ENCODE peak calls at places on chromosome 13, in four cellular contexts. E is gastrocnemius medialis, U is hepatocyte, V is left lung. T is an unnamed sample.
A peak's percentile ranks its signal among the peaks of the same experiment; 100 is the strongest.

GRCh38 chr13:29503041-29503837 is 92.2 kb downstream of the SLC7A1 start:
- DNase-seq in E (no peak), U (peak; percentile 38), V (peak; percentile 83), T (no peak)

GRCh38 chr13:72180253-72180952 is 313.4 kb upstream of the DACH1 start:
- DNase-seq in E (no peak), V (no peak), U (no peak), T (no peak)

GRCh38 chr13:30173301-30173605 is 134.1 kb downstream of the KATNAL1 start:
- DNase-seq in V (no peak), E (no peak), U (no peak), T (no peak)

GRCh38 chr13:29901714-29902631 is 51.6 kb upstream of the UBL3 start:
- DNase-seq in E (no peak), U (peak; percentile 73), V (no peak), T (peak; percentile 92)

GRCh38 chr13:43792456-43792855 is 5.7 kb upstream of the ENOX1 start:
- DNase-seq in V (no peak), U (no peak), E (no peak), T (no peak)

GRCh38 chr13:27450921-27451461 is 627 bp upstream of the MTIF3 start:
- DNase-seq in V (peak; percentile 84), U (peak; percentile 71), E (no peak), T (no peak)

GRCh38 chr13:113410472-113411201 is 42.7 kb downstream of the ADPRHL1 start:
- DNase-seq in U (no peak), V (peak; percentile 63), E (peak; percentile 92), T (peak; percentile 55)

GRCh38 chr13:80386592-80386991 is 45.7 kb upstream of the SPRY2 start:
- DNase-seq in U (no peak), V (no peak), E (no peak), T (no peak)

GRCh38 chr13:100022798-100023197 is 41.2 kb downstream of the ZIC2 start:
- DNase-seq in E (no peak), V (no peak), U (no peak), T (no peak)

GRCh38 chr13:78193853-78194252 is 275.2 kb upstream of the EDNRB start:
- DNase-seq in U (no peak), V (no peak), E (no peak), T (no peak)

GRCh38 chr13:110421696-110422395 is 114.8 kb downstream of the COL4A2 start:
- DNase-seq in U (no peak), E (no peak), V (no peak), T (peak; percentile 53)

GRCh38 chr13:110397445-110397844 is 90.4 kb downstream of the COL4A2 start:
- DNase-seq in V (no peak), E (no peak), U (no peak), T (no peak)

GRCh38 chr13:79480954-79481684 is at the start of gene NDFIP2:
- DNase-seq in E (peak; percentile 62), U (peak; percentile 94), V (peak; percentile 96), T (peak; percentile 58)

GRCh38 chr13:113061796-113062425 is 43.7 kb upstream of the F7 start:
- DNase-seq in E (no peak), U (no peak), V (peak; percentile 58), T (no peak)

GRCh38 chr13:78785764-78786163 is 126.8 kb upstream of the OBI1 start:
- DNase-seq in V (no peak), U (no peak), E (no peak), T (no peak)

DNA sequence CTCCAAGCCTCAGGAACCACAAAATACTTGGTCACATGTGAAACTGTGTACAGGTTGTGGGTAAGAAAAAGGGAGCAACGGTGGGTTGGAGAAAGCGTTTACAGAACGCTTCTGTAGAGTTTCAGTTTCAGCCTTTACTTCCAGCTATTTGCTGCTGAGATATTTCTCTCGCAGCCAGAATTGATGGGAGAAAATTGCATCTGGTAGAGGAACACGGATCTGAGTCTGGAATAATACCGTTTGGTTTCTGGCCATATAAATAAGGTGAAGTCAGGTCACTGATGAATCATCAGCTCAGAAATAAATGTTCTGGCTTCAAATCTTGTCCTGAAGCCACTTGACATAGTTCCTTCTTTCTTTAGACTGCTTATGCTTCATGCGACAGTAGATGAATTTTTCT is 20.3 kb upstream of the RFC3 start:
- DNase-seq in V (no peak), U (no peak), E (no peak), T (no peak)
- H3K4me3 ChIP-seq in V (no peak overlapping the region), U (no peak overlapping the region), E (peak overlapping the region; percentile 26), T (no peak overlapping the region)

GRCh38 chr13:26449063-26449848 is 108.2 kb upstream of the WASF3 start:
- DNase-seq in E (no peak), V (no peak), U (no peak), T (no peak)
- H3K27ac ChIP-seq in E (no peak overlapping the region), V (no peak overlapping the region), U (no peak overlapping the region), T (no peak overlapping the region)

DNA sequence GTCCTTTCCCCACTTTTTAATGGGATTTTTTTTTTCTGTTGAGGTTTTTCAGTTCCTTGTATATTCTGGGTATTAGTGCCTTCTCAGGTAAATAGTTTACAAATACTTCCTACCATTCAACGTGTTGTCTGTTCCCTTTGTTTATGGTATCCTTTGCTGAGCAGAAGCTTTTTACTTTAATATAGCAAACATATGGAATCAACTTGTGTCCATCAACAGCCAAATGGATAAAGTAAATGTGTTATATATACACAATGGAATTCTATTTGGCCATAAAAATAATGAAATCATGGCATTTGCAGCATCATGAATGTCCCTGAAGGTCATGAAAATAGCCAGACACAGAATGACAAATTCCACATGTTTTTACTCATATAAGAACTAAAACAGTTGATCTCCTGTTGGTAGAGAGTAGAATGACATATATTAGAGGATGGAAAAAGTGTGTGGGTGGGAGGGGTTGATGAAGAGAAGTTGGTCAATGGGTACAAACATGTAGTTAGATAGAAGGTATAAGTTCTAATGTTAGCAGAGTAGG is 500.8 kb downstream of the SLITRK6 start:
- DNase-seq in U (no peak), E (no peak), V (no peak), T (no peak)
- H3K4me3 ChIP-seq in U (no peak overlapping the region), E (no peak overlapping the region), V (no peak overlapping the region), T (no peak overlapping the region)

GRCh38 chr13:50989476-50989875 is 79.9 kb downstream of the RNASEH2B start:
- DNase-seq in E (no peak), U (peak; percentile 57), V (no peak), T (no peak)

GRCh38 chr13:50991624-50992610 is 82.3 kb downstream of the RNASEH2B start:
- DNase-seq in U (no peak), E (no peak), V (no peak), T (no peak)

GRCh38 chr13:50993371-50993770 is 83.8 kb downstream of the RNASEH2B start:
- DNase-seq in E (no peak), U (peak; percentile 49), V (no peak), T (no peak)

GRCh38 chr13:50990050-50990449 is 80.5 kb downstream of the RNASEH2B start:
- DNase-seq in U (no peak), V (no peak), E (no peak), T (no peak)

DNA sequence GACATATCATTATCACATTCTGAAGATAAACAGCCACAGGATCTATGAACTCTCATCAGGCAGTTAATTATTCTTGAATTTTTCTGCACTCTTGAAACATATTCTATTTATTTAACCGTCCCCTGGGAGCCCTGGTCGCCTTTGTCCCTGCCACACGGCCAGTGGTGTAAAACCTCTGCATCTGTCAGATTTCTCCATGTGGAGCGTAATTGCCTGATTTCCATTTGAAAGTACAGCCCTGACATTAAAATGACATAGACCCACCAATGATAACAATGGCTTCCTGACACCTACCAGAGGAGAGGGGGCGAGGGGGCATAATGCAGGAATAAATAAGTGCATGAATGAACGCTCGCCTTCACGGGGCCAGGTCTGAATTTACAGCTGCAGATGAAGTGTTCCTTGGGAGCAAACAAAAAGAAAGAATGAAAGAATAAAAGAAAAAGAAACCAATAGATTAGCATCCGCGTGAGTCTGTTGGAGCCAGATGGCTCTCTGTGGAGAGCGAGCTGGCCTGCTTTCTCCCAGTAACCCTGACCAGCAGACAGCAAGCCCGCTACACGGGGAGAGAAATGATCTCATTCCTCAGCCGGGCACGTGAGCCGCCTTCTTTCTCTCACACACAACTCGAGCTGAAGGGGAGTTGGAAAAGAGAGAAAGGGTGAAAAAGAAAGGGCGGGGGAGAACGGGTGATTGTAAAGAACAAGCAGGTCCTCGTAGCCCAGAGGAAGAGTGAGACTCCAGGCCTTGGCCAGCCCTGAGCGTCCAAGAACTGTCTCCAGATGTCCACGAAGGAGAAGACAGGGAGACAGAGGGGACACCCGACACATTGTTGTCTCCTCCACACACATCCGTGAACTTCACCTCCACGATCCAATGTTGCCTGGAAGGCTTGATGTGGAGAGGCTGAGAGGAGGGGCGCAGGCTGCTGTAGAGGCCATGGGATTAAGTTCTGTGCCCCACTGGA is 81.2 kb downstream of the RNASEH2B start:
- DNase-seq in U (peak; percentile 69), V (no peak), E (no peak), T (peak; percentile 52)
- H3K27ac ChIP-seq in U (no peak overlapping the region), V (no peak overlapping the region), E (peak overlapping the region; percentile 28), T (peak overlapping the region; percentile 52)

GRCh38 chr13:49516467-49516866 is 20.7 kb downstream of the PHF11 start:
- DNase-seq in U (no peak), E (no peak), V (no peak), T (no peak)
- H3K4me3 ChIP-seq in U (no peak overlapping the region), E (no peak overlapping the region), V (no peak overlapping the region), T (no peak overlapping the region)

GRCh38 chr13:35978607-35979316 is 152.4 kb downstream of the DCLK1 start:
- DNase-seq in U (peak; percentile 68), E (no peak), V (no peak), T (no peak)
- H3K27ac ChIP-seq in U (peak overlapping the region; percentile 6), E (peak overlapping the region; percentile 72), V (no peak overlapping the region), T (peak overlapping the region; percentile 43)

GRCh38 chr13:98307744-98308524 is 130.9 kb upstream of the RNF113B start:
- DNase-seq in U (peak; percentile 67), V (no peak), E (no peak), T (no peak)
- H3K4me3 ChIP-seq in U (no peak overlapping the region), V (no peak overlapping the region), E (no peak overlapping the region), T (no peak overlapping the region)

DNA sequence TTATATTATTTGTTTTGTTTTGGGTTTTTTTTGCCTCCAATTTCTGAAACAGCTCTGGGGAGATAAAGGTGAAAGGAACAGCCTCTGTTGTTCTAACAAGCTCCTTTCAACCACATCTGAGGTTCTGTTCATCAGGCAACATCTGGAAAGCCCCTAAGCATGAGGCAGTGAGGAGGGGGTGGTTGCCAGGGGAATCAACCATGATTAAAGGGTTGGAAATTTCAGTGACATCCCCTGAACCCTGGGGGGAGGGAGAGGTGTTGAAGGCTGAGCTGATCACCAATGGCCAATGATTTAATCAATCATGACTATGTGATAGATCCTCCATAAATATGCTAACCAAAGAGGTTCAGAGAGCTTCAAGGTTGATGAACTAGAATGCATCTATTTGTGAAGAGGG is 221.1 kb downstream of the NHLRC3 start:
- DNase-seq in E (no peak), V (no peak), U (no peak), T (no peak)
- H3K27ac ChIP-seq in E (no peak overlapping the region), V (peak overlapping the region; percentile 15), U (no peak overlapping the region), T (no peak overlapping the region)

DNA sequence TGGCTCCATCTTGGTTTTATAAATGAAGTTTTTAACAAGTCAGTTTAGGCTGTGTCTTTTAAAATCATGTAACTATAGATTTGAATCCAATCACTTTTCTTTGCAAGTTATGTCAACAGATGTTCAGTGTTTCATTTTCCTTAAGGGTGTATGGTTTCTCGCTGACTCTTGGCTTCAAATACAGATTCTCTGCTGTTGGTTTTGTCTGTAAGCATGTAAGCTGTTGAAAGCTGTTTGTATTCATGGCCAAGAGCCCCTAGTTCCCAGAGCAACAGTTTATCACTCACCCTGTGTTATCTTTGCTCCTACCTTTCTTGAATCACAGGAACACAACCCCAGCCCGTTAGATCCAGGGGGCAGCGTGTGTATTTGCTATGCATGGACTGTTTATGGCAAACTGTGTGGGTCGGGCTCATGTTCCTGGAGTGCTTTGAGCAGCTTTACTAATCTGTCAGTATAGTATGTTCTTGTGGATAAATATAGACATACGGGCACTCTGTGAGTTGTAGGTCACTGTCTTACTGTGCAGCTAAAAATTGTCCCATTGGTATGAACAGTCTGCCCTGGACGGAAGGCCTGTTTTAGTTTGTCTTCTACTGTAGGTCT is 28.8 kb downstream of the FRY start:
- DNase-seq in U (no peak), V (no peak), E (peak; percentile 7), T (no peak)
- H3K4me3 ChIP-seq in U (no peak overlapping the region), V (no peak overlapping the region), E (peak overlapping the region; percentile 48), T (no peak overlapping the region)